ENCODE peak calls at places on chromosomes 6 and 20, in four cellular contexts. S is fibroblast of pulmonary artery, P is cardiac fibroblast, F is BJ. G is an unnamed sample.

GRCh38 chr6:155974967-155975366 is 519.3 kb upstream of the NOX3 start:
- DNase-seq in F (no peak), P (no peak), S (no peak), G (no peak)

GRCh38 chr20:3970016-3970415 is 45.3 kb downstream of the RNF24 start:
- DNase-seq in P (no peak), S (no peak), F (no peak), G (no peak)

GRCh38 chr6:52548353-52548713 is 28.5 kb downstream of the TRAM2 start:
- DNase-seq in P (peak), S (no peak), F (no peak), G (no peak)

GRCh38 chr6:133326584-133326983 is 85.4 kb downstream of the EYA4 start:
- DNase-seq in F (no peak), S (no peak), P (peak), G (no peak)

GRCh38 chr6:110232456-110232855 is 52.2 kb downstream of the CDC40 start:
- DNase-seq in P (peak), S (peak), F (peak), G (no peak)

GRCh38 chr20:43914286-43914685 is 366 bp upstream of the TOX2 start:
- DNase-seq in P (no peak), F (no peak), S (no peak), G (no peak)

GRCh38 chr6:157223486-157223885 is 99.8 kb downstream of the TMEM242 start:
- DNase-seq in F (no peak), P (no peak), S (no peak), G (no peak)

GRCh38 chr20:62143118-62143975 is at the start of the genes PSMA7 and SS18L1:
- DNase-seq in S (peak), P (peak), F (no peak), G (no peak)

DNA sequence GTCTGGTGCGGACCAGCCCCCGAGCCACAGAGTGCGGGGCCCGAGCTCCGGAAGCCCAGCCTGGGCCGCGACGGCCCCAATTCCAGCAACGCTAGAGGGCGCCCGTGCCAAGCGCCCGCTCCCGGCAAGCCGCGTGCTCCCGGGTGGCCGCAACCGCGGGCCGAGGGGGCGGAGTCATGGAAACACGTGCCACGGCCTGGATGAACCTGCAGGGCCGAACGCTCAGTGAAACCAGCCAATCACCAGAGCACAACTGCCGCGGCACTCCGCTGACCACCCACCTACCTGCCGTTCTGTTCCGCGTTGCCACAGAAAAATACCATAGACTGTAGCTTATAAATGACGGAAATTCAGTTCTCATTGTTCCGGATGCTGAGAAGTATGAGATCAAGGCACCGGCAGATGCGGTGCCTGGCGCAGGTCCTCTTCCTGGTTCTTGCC is 85.7 kb upstream of the FOXC1 start:
- DNase-seq in F (no peak), S (peak), P (peak), G (no peak)
- TF ChIP-seq CTCF in F (peak), S (peak), P (peak), G (peak)

GRCh38 chr20:47231382-47232042 is 125.0 kb downstream of the ZMYND8 start:
- DNase-seq in F (no peak), S (peak), P (peak), G (no peak)
- TF ChIP-seq CTCF in F (peak), S (no peak), P (no peak), G (no peak)

DNA sequence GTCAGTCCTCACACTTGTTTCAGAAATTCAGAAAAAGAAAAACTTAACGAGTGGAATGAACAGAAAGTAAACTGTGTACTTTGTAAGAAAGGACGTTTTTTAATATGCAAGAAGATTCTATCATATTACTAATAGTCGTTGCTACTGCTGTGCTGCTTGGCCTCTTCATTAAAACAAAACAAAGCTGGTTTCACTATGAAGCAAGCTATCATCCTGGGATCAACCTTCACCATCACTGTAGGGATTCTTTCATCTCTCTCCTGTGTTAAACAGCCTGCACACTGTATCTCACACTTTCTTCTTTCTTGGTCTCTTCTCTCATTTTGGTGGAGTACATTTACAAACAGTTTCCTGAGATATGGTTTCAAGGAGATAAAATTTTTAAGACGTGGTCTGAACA is 284.2 kb downstream of the BTBD9 start:
- DNase-seq in P (no peak), F (no peak), S (no peak), G (no peak)
- TF ChIP-seq CTCF in P (no peak), F (no peak), S (no peak), G (no peak)

GRCh38 chr6:4800662-4801061 is 24.5 kb downstream of the CDYL start:
- DNase-seq in S (no peak), F (no peak), P (no peak), G (no peak)
- TF ChIP-seq CTCF in S (no peak), F (no peak), P (no peak), G (no peak)

GRCh38 chr20:22611636-22612035 is 27.3 kb upstream of the FOXA2 start:
- DNase-seq in P (no peak), F (no peak), S (no peak), G (no peak)
- TF ChIP-seq CTCF in P (no peak), F (no peak), S (no peak), G (no peak)

GRCh38 chr6:141359953-141360352 is 772.8 kb upstream of the GJE1 start:
- DNase-seq in F (no peak), S (peak), P (peak), G (no peak)

GRCh38 chr6:141349710-141350109 is 783.0 kb upstream of the GJE1 start:
- DNase-seq in F (no peak), P (no peak), S (no peak), G (no peak)

GRCh38 chr6:141351721-141352120 is 781.0 kb upstream of the GJE1 start:
- DNase-seq in P (no peak), S (no peak), F (no peak), G (no peak)

DNA sequence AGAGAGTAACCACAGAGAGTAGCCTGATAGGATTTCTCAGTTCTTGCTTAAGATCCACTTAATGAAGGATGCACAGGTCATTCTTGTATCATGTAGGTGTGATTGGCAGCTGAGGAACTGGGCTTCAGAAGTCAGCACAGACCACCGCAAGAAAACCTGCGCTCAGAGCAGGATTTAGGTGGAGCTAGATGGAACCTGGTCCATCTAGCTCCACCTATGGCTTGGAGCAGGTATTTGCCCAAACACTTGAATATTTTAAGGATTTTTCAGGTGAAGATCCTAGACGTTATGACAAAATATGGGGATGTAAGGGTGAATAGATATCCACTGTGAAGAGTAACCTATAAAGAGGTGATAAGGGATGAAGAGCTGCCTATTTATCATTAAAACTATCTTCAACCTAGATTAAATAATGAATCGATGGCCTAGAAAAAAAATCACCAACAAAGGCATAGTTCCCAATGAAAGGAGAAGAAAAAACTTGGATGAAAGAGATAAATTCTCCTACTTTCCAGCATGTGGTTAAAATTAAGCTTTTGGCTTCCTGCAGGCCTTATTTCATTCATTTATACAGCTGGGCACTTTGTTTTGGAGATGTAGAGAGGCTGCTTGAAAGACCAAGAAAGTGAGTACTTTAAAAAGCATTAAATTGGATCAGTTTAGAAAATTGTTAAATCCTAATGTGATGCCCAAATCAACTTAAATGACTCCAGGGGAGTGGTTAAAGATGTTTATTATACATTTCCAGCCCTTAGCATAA is 778.4 kb upstream of the GJE1 start:
- DNase-seq in F (no peak), S (no peak), P (no peak), G (no peak)
- TF ChIP-seq CTCF in F (no peak), S (no peak), P (no peak), G (no peak)

DNA sequence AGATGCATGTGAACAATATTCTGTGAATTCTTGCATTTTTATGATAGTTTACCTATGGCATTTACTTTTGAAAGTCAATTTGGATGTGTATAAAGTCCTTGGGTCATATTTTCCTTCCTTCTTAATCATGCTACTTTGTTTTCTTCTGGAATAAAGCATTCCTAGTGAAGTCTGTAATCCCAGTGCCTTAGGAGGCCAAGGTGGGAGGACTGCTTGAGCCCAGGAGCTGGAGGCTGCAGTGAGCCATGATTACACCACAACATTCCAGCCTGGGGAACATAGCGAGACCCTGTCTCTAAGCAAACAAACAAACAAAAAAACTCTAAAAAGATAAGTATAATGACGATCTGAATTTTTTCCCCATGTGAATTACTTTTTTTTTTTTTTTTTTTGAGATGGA is 69.7 kb upstream of the SYNCRIP start:
- DNase-seq in F (no peak), P (no peak), S (no peak), G (no peak)
- TF ChIP-seq CTCF in F (no peak), P (no peak), S (no peak), G (no peak)